ENCODE peak calls at places on chromosomes 11 and 22, in eight cellular contexts. Q, H, X, E, C, I, Z and L are unnamed samples.

GRCh38 chr22:44801476-44801875 is 49.1 kb downstream of the ARHGAP8 start:
- DNase-seq in E (no peak), I (no peak), Q (no peak), Z (no peak), X (no peak), H (no peak), C (no peak), L (no peak)

GRCh38 chr22:44359496-44360110 is 46.9 kb upstream of the SHISAL1 start:
- DNase-seq in H (no peak), C (no peak), Z (no peak), I (no peak), E (peak; percentile 40), X (no peak), Q (no peak), L (no peak)

GRCh38 chr11:132898676-132899075 is 633.6 kb downstream of the OPCML start:
- DNase-seq in X (no peak), H (no peak), E (no peak), Q (no peak), Z (no peak), C (no peak), I (no peak), L (no peak)

GRCh38 chr11:125170406-125171031 is 6.0 kb downstream of the PKNOX2 start:
- DNase-seq in H (no peak), I (no peak), E (peak; percentile 76), Q (peak; percentile 94), Z (peak; percentile 80), C (peak; percentile 84), X (no peak), L (no peak)

GRCh38 chr11:69914286-69915150 is 95.3 kb upstream of the FGF3 start:
- DNase-seq in Z (peak; percentile 10), E (peak; percentile 40), I (no peak), Q (no peak), H (no peak), C (no peak), X (peak; percentile 85), L (no peak)

GRCh38 chr11:36196476-36197099 is 92.6 kb downstream of the COMMD9 start:
- DNase-seq in H (no peak), C (no peak), E (no peak), Z (no peak), I (no peak), Q (no peak), X (no peak), L (no peak)

GRCh38 chr11:67449116-67449844 is 3.2 kb downstream of the GPR152 start:
- DNase-seq in Z (no peak), C (no peak), H (no peak), E (no peak), I (peak; percentile 25), Q (no peak), X (no peak), L (no peak)

GRCh38 chr11:30328676-30329075 is 5.8 kb downstream of the ARL14EP start:
- DNase-seq in I (no peak), E (no peak), Q (peak; percentile 44), X (no peak), H (no peak), Z (no peak), C (no peak), L (no peak)

GRCh38 chr11:125062931-125063428 is at the start of gene SLC37A2:
- DNase-seq in Q (peak; percentile 44), E (peak; percentile 84), H (no peak), I (peak; percentile 78), C (no peak), Z (peak; percentile 70), X (peak; percentile 81), L (peak; percentile 59)

DNA sequence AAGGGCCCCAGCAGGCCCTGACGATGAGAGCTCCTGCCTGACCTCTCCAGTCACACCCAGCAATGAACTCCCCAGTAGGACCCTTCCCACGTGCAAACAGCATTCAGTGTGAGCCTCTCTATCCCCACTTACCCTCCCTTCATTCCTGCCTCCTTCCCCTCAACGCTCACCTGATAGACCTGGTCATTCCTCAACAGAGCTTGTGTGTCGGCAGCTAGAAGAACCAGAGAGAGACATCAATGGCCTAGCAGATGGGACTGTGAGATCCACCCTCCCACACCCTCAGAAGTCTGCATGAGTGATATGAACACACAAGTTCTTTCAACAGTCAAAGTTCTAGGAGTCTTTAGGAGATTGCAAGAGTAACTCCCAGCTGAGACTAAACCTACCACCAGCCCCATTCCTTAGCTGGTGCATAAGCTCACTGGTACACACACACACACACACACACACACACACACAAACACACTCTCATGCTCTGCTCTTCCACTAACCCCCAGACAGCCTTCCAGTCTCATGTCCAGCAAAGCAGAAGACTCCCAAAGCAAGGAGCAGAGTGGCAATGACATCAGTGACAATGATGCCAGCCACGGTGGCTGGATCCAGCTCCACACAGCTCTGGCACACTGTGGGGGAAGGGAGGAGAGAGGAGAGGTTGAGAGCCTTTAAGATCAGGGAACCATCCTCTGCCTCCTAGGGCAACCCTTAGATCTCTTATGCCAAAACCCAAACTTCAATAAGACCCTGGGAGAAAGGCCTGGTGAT is 3.0 kb downstream of the CD3D start:
- DNase-seq in E (no peak), Q (no peak), I (no peak), H (no peak), Z (no peak), X (no peak), C (no peak), L (no peak)
- H3K27ac ChIP-seq in E (no peak overlapping the region), Q (no peak overlapping the region), I (no peak overlapping the region), H (peak overlapping the region; percentile 90), Z (no peak overlapping the region), X (no peak overlapping the region), C (no peak overlapping the region), L (no peak overlapping the region)

GRCh38 chr22:35548762-35549106 is 8.1 kb downstream of the RASD2 start:
- DNase-seq in Q (no peak), X (no peak), Z (no peak), I (no peak), C (no peak), E (no peak), H (no peak), L (no peak)

GRCh38 chr22:35544810-35545209 is 4.2 kb downstream of the RASD2 start:
- DNase-seq in C (no peak), H (no peak), Z (no peak), X (no peak), Q (no peak), E (no peak), I (no peak), L (no peak)

GRCh38 chr22:35549338-35549737 is 8.7 kb downstream of the RASD2 start:
- DNase-seq in X (no peak), Z (peak; percentile 68), H (no peak), C (no peak), I (no peak), E (no peak), Q (no peak), L (no peak)

GRCh38 chr22:35546886-35547285 is 6.3 kb downstream of the RASD2 start:
- DNase-seq in X (no peak), E (no peak), Q (no peak), H (no peak), C (no peak), Z (no peak), I (no peak), L (no peak)

DNA sequence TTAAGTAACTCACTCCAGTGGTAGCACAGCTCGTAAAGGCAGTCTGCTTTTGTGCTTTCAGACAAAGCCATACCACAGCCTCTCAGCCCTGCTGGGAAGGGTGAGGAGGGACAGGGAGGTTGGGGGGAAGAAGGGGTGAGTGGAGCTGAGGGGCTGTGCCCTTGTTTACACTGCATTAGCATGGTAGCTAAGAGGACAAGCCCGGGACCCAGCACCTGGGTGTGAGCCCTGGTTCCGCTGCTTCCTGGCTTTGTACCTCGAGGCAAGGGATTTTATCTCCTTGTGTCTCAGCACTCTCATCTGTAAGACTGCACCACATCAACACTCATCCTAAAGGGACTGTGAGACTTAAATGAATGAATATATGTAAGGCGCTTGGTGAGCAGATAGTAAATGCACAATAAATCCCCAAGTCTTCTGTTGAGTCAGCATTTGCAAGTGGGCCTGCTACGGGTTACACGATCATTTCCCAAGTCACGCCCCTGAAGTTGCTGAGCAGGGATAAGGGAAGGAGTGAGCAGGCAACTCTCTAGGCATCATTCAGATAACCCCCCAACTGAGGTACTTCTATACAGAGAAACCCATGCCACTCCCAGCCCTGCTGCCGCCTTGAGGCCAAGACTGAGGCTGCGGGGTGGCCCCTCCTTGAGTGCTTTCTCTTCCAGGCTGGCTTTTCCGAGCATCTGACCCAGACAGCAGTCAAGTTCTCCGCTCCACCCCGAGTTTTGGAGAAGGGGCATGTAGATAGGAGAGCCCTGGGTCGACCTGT is 7.5 kb downstream of the RASD2 start:
- DNase-seq in I (no peak), E (no peak), H (no peak), Q (no peak), Z (no peak), X (no peak), C (no peak), L (no peak)
- TF ChIP-seq CTCF in I (no peak), E (no peak), H (no peak), Q (no peak), Z (no peak), X (no peak), C (peak; percentile 19), L (no peak)

GRCh38 chr11:77121876-77122575 is 6.0 kb upstream of the MYO7A start:
- DNase-seq in X (no peak), E (peak; percentile 23), I (no peak), Q (no peak), H (no peak), Z (no peak), C (no peak), L (no peak)

GRCh38 chr11:77121096-77121640 is 6.9 kb upstream of the MYO7A start:
- DNase-seq in Z (no peak), H (no peak), X (no peak), C (no peak), I (no peak), E (peak; percentile 24), Q (no peak), L (no peak)

GRCh38 chr11:77124041-77124440 is 4.0 kb upstream of the MYO7A start:
- DNase-seq in I (no peak), Z (no peak), X (no peak), C (no peak), Q (no peak), H (no peak), E (no peak), L (no peak)

GRCh38 chr11:77123591-77123990 is 4.5 kb upstream of the MYO7A start:
- DNase-seq in I (no peak), C (no peak), X (no peak), Z (no peak), H (no peak), Q (no peak), E (peak; percentile 34), L (no peak)

GRCh38 chr11:77122576-77123212 is 5.4 kb upstream of the MYO7A start:
- DNase-seq in C (no peak), H (no peak), I (no peak), Z (no peak), E (peak; percentile 8), X (no peak), Q (no peak), L (no peak)
- H3K27ac ChIP-seq in C (no peak overlapping the region), H (no peak overlapping the region), I (no peak overlapping the region), Z (no peak overlapping the region), E (no peak overlapping the region), X (no peak overlapping the region), Q (no peak overlapping the region), L (no peak overlapping the region)

DNA sequence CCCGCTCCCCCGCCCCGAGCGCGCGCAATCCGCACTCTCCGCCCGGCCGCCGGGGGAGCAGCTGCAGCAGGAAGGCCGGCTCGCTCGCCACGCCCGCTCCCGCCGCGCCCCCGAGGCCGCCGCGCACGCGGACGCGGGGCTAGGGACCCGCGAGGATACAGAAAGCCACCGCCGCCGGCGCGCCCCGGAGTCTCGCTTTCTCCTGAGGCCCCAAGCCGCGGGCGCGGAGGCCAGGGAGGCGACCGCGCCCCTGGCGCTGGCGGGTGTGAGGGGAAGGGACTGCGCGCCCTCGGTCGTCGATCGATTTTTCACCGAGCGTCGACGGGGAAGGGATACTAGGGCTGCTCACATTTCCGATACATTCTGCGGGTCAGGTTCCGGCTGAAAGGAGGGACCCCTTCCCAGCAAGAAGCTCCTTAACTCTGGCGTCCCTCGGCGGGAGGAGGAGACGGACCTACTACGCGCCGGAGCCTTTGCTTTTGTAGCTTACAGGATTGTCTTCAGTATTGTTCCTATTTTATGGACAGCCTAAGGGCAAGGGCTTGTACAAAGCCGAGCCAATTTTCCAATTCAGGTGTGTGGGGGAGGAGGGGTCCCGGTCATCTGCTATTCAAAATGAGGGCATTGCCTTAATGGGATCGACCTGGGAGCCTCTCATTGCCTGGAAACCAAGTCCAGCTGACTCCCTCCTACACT is 416 bp upstream of the GAB2 start:
- DNase-seq in X (peak; percentile 63), C (no peak), E (peak; percentile 90), I (peak; percentile 84), Q (peak; percentile 44), Z (peak; percentile 87), H (peak; percentile 66), L (peak; percentile 77)
- TF ChIP-seq CTCF in X (no peak), C (no peak), E (peak; percentile 26), I (no peak), Q (no peak), Z (peak; percentile 52), H (no peak), L (no peak)